ENCODE peak calls at places on chromosomes 3 and 15, in eight cellular contexts. One of them, this sample, is unnamed.
A peak's percentile ranks its signal among the peaks of the same experiment; 100 is the strongest.

GRCh38 chr3:94043285-94043684 is 14.9 kb upstream of the STX19 start:
- DNase-seq in EH: no peak
- DNase-seq in NCI-H2171: no peak
- DNase-seq in HL-60: no peak
- DNase-seq in mesendoderm: no peak
- DNase-seq in amygdala: no peak
- DNase-seq in smooth muscle cell of the brain vasculature: no peak
- DNase-seq in T-helper 1 cell: no peak
- DNase-seq in this sample: no peak

GRCh38 chr3:145898487-145898886 is 262.5 kb downstream of the PLOD2 start:
- DNase-seq in EH: no peak
- DNase-seq in NCI-H2171: no peak
- DNase-seq in HL-60: no peak
- DNase-seq in mesendoderm: peak; percentile 8
- DNase-seq in amygdala: no peak
- DNase-seq in smooth muscle cell of the brain vasculature: no peak
- DNase-seq in T-helper 1 cell: no peak
- DNase-seq in this sample: no peak

GRCh38 chr3:196989721-196990262 is 21.2 kb upstream of the PIGZ start:
- DNase-seq in EH: no peak
- DNase-seq in NCI-H2171: peak; percentile 55
- DNase-seq in HL-60: no peak
- DNase-seq in mesendoderm: no peak
- DNase-seq in amygdala: no peak
- DNase-seq in smooth muscle cell of the brain vasculature: no peak
- DNase-seq in T-helper 1 cell: no peak
- DNase-seq in this sample: no peak

GRCh38 chr3:61724801-61725200 is 163.4 kb downstream of the PTPRG start:
- DNase-seq in EH: no peak
- DNase-seq in NCI-H2171: no peak
- DNase-seq in HL-60: no peak
- DNase-seq in mesendoderm: no peak
- DNase-seq in amygdala: no peak
- DNase-seq in smooth muscle cell of the brain vasculature: no peak
- DNase-seq in T-helper 1 cell: no peak
- DNase-seq in this sample: no peak

GRCh38 chr15:74130849-74131617 is 647 bp downstream of the ISLR2 start:
- DNase-seq in EH: no peak
- DNase-seq in NCI-H2171: no peak
- DNase-seq in HL-60: no peak
- DNase-seq in mesendoderm: no peak
- DNase-seq in amygdala: no peak
- DNase-seq in smooth muscle cell of the brain vasculature: no peak
- DNase-seq in T-helper 1 cell: no peak
- DNase-seq in this sample: no peak

GRCh38 chr3:184241447-184242296 is 7.1 kb downstream of the ALG3 start:
- DNase-seq in EH: peak; percentile 28
- DNase-seq in NCI-H2171: no peak
- DNase-seq in HL-60: no peak
- DNase-seq in mesendoderm: peak; percentile 23
- DNase-seq in amygdala: no peak
- DNase-seq in smooth muscle cell of the brain vasculature: no peak
- DNase-seq in T-helper 1 cell: no peak
- DNase-seq in this sample: no peak

GRCh38 chr3:114234739-114235138 is 2.6 kb downstream of the ZNF80 start:
- DNase-seq in EH: no peak
- DNase-seq in NCI-H2171: no peak
- DNase-seq in HL-60: no peak
- DNase-seq in mesendoderm: no peak
- DNase-seq in amygdala: no peak
- DNase-seq in smooth muscle cell of the brain vasculature: no peak
- DNase-seq in T-helper 1 cell: no peak
- DNase-seq in this sample: no peak

GRCh38 chr3:48215876-48216275 is 7.4 kb upstream of the CAMP start:
- DNase-seq in EH: no peak
- DNase-seq in NCI-H2171: no peak
- DNase-seq in HL-60: no peak
- DNase-seq in mesendoderm: no peak
- DNase-seq in amygdala: peak; percentile 24
- DNase-seq in smooth muscle cell of the brain vasculature: no peak
- DNase-seq in T-helper 1 cell: no peak
- DNase-seq in this sample: no peak

GRCh38 chr3:132421832-132422231 is 4.5 kb downstream of the DNAJC13 start:
- DNase-seq in EH: peak; percentile 84
- DNase-seq in NCI-H2171: no peak
- DNase-seq in HL-60: no peak
- DNase-seq in mesendoderm: no peak
- DNase-seq in amygdala: no peak
- DNase-seq in smooth muscle cell of the brain vasculature: no peak
- DNase-seq in T-helper 1 cell: no peak
- DNase-seq in this sample: no peak

GRCh38 chr3:149727676-149728075 is 24.6 kb downstream of the COMMD2 start:
- DNase-seq in EH: no peak
- DNase-seq in NCI-H2171: no peak
- DNase-seq in HL-60: no peak
- DNase-seq in mesendoderm: no peak
- DNase-seq in amygdala: no peak
- DNase-seq in smooth muscle cell of the brain vasculature: no peak
- DNase-seq in T-helper 1 cell: no peak
- DNase-seq in this sample: no peak

GRCh38 chr15:66738116-66738515 is 36.1 kb downstream of the SMAD6 start:
- DNase-seq in EH: no peak
- DNase-seq in NCI-H2171: no peak
- DNase-seq in HL-60: no peak
- DNase-seq in mesendoderm: no peak
- DNase-seq in amygdala: no peak
- DNase-seq in smooth muscle cell of the brain vasculature: no peak
- DNase-seq in T-helper 1 cell: no peak
- DNase-seq in this sample: no peak

GRCh38 chr3:188061133-188061532 is 92.8 kb upstream of the LPP start:
- DNase-seq in EH: peak; percentile 81
- DNase-seq in NCI-H2171: no peak
- DNase-seq in HL-60: peak; percentile 39
- DNase-seq in mesendoderm: peak; percentile 93
- DNase-seq in amygdala: no peak
- DNase-seq in smooth muscle cell of the brain vasculature: no peak
- DNase-seq in T-helper 1 cell: no peak
- DNase-seq in this sample: peak; percentile 35

GRCh38 chr15:90248760-90249122 is 615 bp upstream of the TTLL13 start:
- DNase-seq in EH: no peak
- DNase-seq in NCI-H2171: no peak
- DNase-seq in HL-60: no peak
- DNase-seq in mesendoderm: no peak
- DNase-seq in amygdala: no peak
- DNase-seq in smooth muscle cell of the brain vasculature: no peak
- DNase-seq in T-helper 1 cell: no peak
- DNase-seq in this sample: no peak

GRCh38 chr3:66297917-66298316 is 77.1 kb downstream of the SLC25A26 start:
- DNase-seq in EH: peak; percentile 56
- DNase-seq in NCI-H2171: no peak
- DNase-seq in HL-60: no peak
- DNase-seq in mesendoderm: no peak
- DNase-seq in amygdala: no peak
- DNase-seq in smooth muscle cell of the brain vasculature: no peak
- DNase-seq in T-helper 1 cell: no peak
- DNase-seq in this sample: peak; percentile 65

GRCh38 chr3:127019449-127019848 is 36.5 kb downstream of the PLXNA1 start:
- DNase-seq in EH: peak; percentile 71
- DNase-seq in NCI-H2171: no peak
- DNase-seq in HL-60: no peak
- DNase-seq in mesendoderm: peak; percentile 46
- DNase-seq in amygdala: no peak
- DNase-seq in smooth muscle cell of the brain vasculature: no peak
- DNase-seq in T-helper 1 cell: no peak
- DNase-seq in this sample: peak; percentile 19

GRCh38 chr15:99148851-99149276 is 44.0 kb downstream of the SYNM start:
- DNase-seq in EH: no peak
- DNase-seq in NCI-H2171: no peak
- DNase-seq in HL-60: no peak
- DNase-seq in mesendoderm: no peak
- DNase-seq in amygdala: no peak
- DNase-seq in smooth muscle cell of the brain vasculature: no peak
- DNase-seq in T-helper 1 cell: no peak
- DNase-seq in this sample: no peak

GRCh38 chr3:157368171-157368570 is 68.5 kb upstream of the PTX3 start:
- DNase-seq in EH: no peak
- DNase-seq in NCI-H2171: no peak
- DNase-seq in HL-60: no peak
- DNase-seq in mesendoderm: peak; percentile 25
- DNase-seq in amygdala: no peak
- DNase-seq in smooth muscle cell of the brain vasculature: no peak
- DNase-seq in T-helper 1 cell: no peak
- DNase-seq in this sample: no peak

GRCh38 chr3:134327594-134327975 is 46.7 kb downstream of the AMOTL2 start:
- DNase-seq in EH: peak; percentile 93
- DNase-seq in NCI-H2171: no peak
- DNase-seq in HL-60: no peak
- DNase-seq in mesendoderm: no peak
- DNase-seq in amygdala: no peak
- DNase-seq in smooth muscle cell of the brain vasculature: no peak
- DNase-seq in T-helper 1 cell: no peak
- DNase-seq in this sample: no peak

GRCh38 chr3:195150194-195151118 is 120.5 kb downstream of the XXYLT1 start:
- DNase-seq in EH: no peak
- DNase-seq in NCI-H2171: peak; percentile 86
- DNase-seq in HL-60: peak; percentile 26
- DNase-seq in mesendoderm: peak; percentile 93
- DNase-seq in amygdala: no peak
- DNase-seq in smooth muscle cell of the brain vasculature: no peak
- DNase-seq in T-helper 1 cell: no peak
- DNase-seq in this sample: no peak

GRCh38 chr3:105967117-105967516 is 98.3 kb upstream of the CBLB start:
- DNase-seq in EH: peak; percentile 91
- DNase-seq in NCI-H2171: no peak
- DNase-seq in HL-60: no peak
- DNase-seq in mesendoderm: no peak
- DNase-seq in amygdala: no peak
- DNase-seq in smooth muscle cell of the brain vasculature: no peak
- DNase-seq in T-helper 1 cell: no peak
- DNase-seq in this sample: no peak

GRCh38 chr3:9955611-9956352 is 3.6 kb upstream of the PRRT3 start:
- DNase-seq in EH: peak; percentile 30
- DNase-seq in NCI-H2171: no peak
- DNase-seq in HL-60: no peak
- DNase-seq in mesendoderm: no peak
- DNase-seq in amygdala: no peak
- DNase-seq in smooth muscle cell of the brain vasculature: no peak
- DNase-seq in T-helper 1 cell: no peak
- DNase-seq in this sample: no peak

GRCh38 chr15:57692709-57693108 is 13.8 kb upstream of the POLR2M start:
- DNase-seq in EH: peak; percentile 77
- DNase-seq in NCI-H2171: no peak
- DNase-seq in HL-60: no peak
- DNase-seq in mesendoderm: no peak
- DNase-seq in amygdala: no peak
- DNase-seq in smooth muscle cell of the brain vasculature: peak; percentile 35
- DNase-seq in T-helper 1 cell: no peak
- DNase-seq in this sample: no peak

GRCh38 chr3:196274585-196274984 is 12.9 kb downstream of the PCYT1A start:
- DNase-seq in EH: peak; percentile 19
- DNase-seq in NCI-H2171: no peak
- DNase-seq in HL-60: no peak
- DNase-seq in mesendoderm: no peak
- DNase-seq in amygdala: no peak
- DNase-seq in smooth muscle cell of the brain vasculature: no peak
- DNase-seq in T-helper 1 cell: no peak
- DNase-seq in this sample: no peak

GRCh38 chr15:36458406-36458805 is 121.0 kb upstream of the CDIN1 start:
- DNase-seq in EH: no peak
- DNase-seq in NCI-H2171: no peak
- DNase-seq in HL-60: no peak
- DNase-seq in mesendoderm: no peak
- DNase-seq in amygdala: no peak
- DNase-seq in smooth muscle cell of the brain vasculature: no peak
- DNase-seq in T-helper 1 cell: no peak
- DNase-seq in this sample: peak; percentile 16

GRCh38 chr15:47787875-47788274 is 70.6 kb downstream of the SEMA6D start:
- DNase-seq in EH: no peak
- DNase-seq in NCI-H2171: no peak
- DNase-seq in HL-60: no peak
- DNase-seq in mesendoderm: peak; percentile 73
- DNase-seq in amygdala: no peak
- DNase-seq in smooth muscle cell of the brain vasculature: no peak
- DNase-seq in T-helper 1 cell: no peak
- DNase-seq in this sample: no peak

GRCh38 chr3:5431811-5432378 is 244.4 kb downstream of the EDEM1 start:
- DNase-seq in EH: no peak
- DNase-seq in NCI-H2171: no peak
- DNase-seq in HL-60: peak; percentile 41
- DNase-seq in mesendoderm: no peak
- DNase-seq in amygdala: no peak
- DNase-seq in smooth muscle cell of the brain vasculature: no peak
- DNase-seq in T-helper 1 cell: no peak
- DNase-seq in this sample: no peak

GRCh38 chr15:69848551-69849231 is 249.0 kb downstream of the TLE3 start:
- DNase-seq in EH: peak; percentile 34
- DNase-seq in NCI-H2171: no peak
- DNase-seq in HL-60: no peak
- DNase-seq in mesendoderm: no peak
- DNase-seq in amygdala: no peak
- DNase-seq in smooth muscle cell of the brain vasculature: no peak
- DNase-seq in T-helper 1 cell: no peak
- DNase-seq in this sample: no peak

GRCh38 chr3:33167716-33168339 is 50.8 kb downstream of the SUSD5 start:
- DNase-seq in EH: no peak
- DNase-seq in NCI-H2171: no peak
- DNase-seq in HL-60: no peak
- DNase-seq in mesendoderm: peak; percentile 6
- DNase-seq in amygdala: no peak
- DNase-seq in smooth muscle cell of the brain vasculature: peak; percentile 73
- DNase-seq in T-helper 1 cell: no peak
- DNase-seq in this sample: peak; percentile 75

GRCh38 chr15:40238481-40238926 is 359 bp upstream of the PAK6 start:
- DNase-seq in EH: no peak
- DNase-seq in NCI-H2171: no peak
- DNase-seq in HL-60: no peak
- DNase-seq in mesendoderm: no peak
- DNase-seq in amygdala: no peak
- DNase-seq in smooth muscle cell of the brain vasculature: no peak
- DNase-seq in T-helper 1 cell: no peak
- DNase-seq in this sample: no peak

GRCh38 chr3:44206301-44206700 is 35.4 kb upstream of the TOPAZ1 start:
- DNase-seq in EH: no peak
- DNase-seq in NCI-H2171: no peak
- DNase-seq in HL-60: no peak
- DNase-seq in mesendoderm: no peak
- DNase-seq in amygdala: no peak
- DNase-seq in smooth muscle cell of the brain vasculature: no peak
- DNase-seq in T-helper 1 cell: no peak
- DNase-seq in this sample: no peak

GRCh38 chr3:141449424-141449823 is 37.4 kb upstream of the RASA2 start:
- DNase-seq in EH: no peak
- DNase-seq in NCI-H2171: no peak
- DNase-seq in HL-60: no peak
- DNase-seq in mesendoderm: no peak
- DNase-seq in amygdala: no peak
- DNase-seq in smooth muscle cell of the brain vasculature: no peak
- DNase-seq in T-helper 1 cell: no peak
- DNase-seq in this sample: no peak

GRCh38 chr15:49421991-49422390 is 1.1 kb upstream of the FGF7 start:
- DNase-seq in EH: peak; percentile 52
- DNase-seq in NCI-H2171: peak; percentile 36
- DNase-seq in HL-60: peak; percentile 13
- DNase-seq in mesendoderm: peak; percentile 73
- DNase-seq in amygdala: no peak
- DNase-seq in smooth muscle cell of the brain vasculature: peak; percentile 29
- DNase-seq in T-helper 1 cell: no peak
- DNase-seq in this sample: peak; percentile 38

GRCh38 chr3:190076601-190077444 is 43.9 kb downstream of the P3H2 start:
- DNase-seq in EH: peak; percentile 98
- DNase-seq in NCI-H2171: no peak
- DNase-seq in HL-60: no peak
- DNase-seq in mesendoderm: peak; percentile 96
- DNase-seq in amygdala: no peak
- DNase-seq in smooth muscle cell of the brain vasculature: peak; percentile 72
- DNase-seq in T-helper 1 cell: no peak
- DNase-seq in this sample: peak; percentile 96

GRCh38 chr3:87036671-87037070 is 45.7 kb upstream of the VGLL3 start:
- DNase-seq in EH: no peak
- DNase-seq in NCI-H2171: no peak
- DNase-seq in HL-60: no peak
- DNase-seq in mesendoderm: peak; percentile 7
- DNase-seq in amygdala: no peak
- DNase-seq in smooth muscle cell of the brain vasculature: no peak
- DNase-seq in T-helper 1 cell: no peak
- DNase-seq in this sample: no peak

This sample was measured in astrocyte of the cerebellum.